ENCODE peak calls at places on chromosomes 1 and 21, in ten cellular contexts. D is CD8-positive, alpha-beta memory T cell; Q is fibroblast of lung; N is Panc1; G is left lung; X is PC-3; L is cardiac muscle cell; O is left ventricle myocardium inferior; T is psoas muscle; H is kidney. W is an unnamed sample. For H3K4me1, the result is how much of the 10 kb centered on the place peaks cover.

GRCh38 chr1:5770981-5771765 is 221.1 kb downstream of the NPHP4 start:
- DNase-seq in D (no peak), Q (no peak), T (peak), L (peak), N (no peak), G (peak), O (no peak), H (no peak), X (no peak), W (peak)

GRCh38 chr1:195475568-195475967 is 1132.7 kb downstream of the KCNT2 start:
- DNase-seq in G (no peak), D (no peak), X (no peak), Q (no peak), T (no peak), L (no peak), H (no peak), O (no peak), N (no peak), W (no peak)

GRCh38 chr1:77536813-77537212 is 145.6 kb downstream of the ZZZ3 start:
- DNase-seq in Q (peak), G (no peak), T (no peak), H (no peak), O (no peak), D (no peak), L (peak), X (peak), N (peak), W (no peak)

GRCh38 chr1:17046043-17046657 is 7.7 kb downstream of the SDHB start:
- DNase-seq in G (no peak), L (peak), T (no peak), H (no peak), D (peak), O (no peak), Q (peak), X (peak), N (no peak), W (no peak)

GRCh38 chr21:36713746-36714145 is 14.8 kb downstream of the SIM2 start:
- DNase-seq in Q (no peak), D (no peak), N (no peak), L (no peak), O (no peak), G (no peak), T (no peak), H (no peak), X (peak), W (no peak)

GRCh38 chr1:110585426-110585825 is 20.7 kb downstream of the KCNA2 start:
- DNase-seq in T (no peak), L (no peak), D (no peak), O (no peak), N (no peak), X (no peak), G (no peak), Q (no peak), H (no peak), W (no peak)

GRCh38 chr1:15799004-15799867 is 8.2 kb downstream of the UQCRHL start:
- DNase-seq in L (peak), H (peak), G (peak), X (peak), Q (peak), T (peak), D (no peak), O (peak), N (peak), W (peak)

GRCh38 chr1:169869426-169869825 is 24.3 kb downstream of the SCYL3 start:
- DNase-seq in G (no peak), X (no peak), H (no peak), O (no peak), N (no peak), Q (no peak), L (no peak), D (no peak), T (no peak), W (no peak)

GRCh38 chr1:116415699-116416533 is 42.9 kb downstream of the ATP1A1 start:
- DNase-seq in T (no peak), Q (no peak), H (no peak), L (peak), N (no peak), G (no peak), X (no peak), D (no peak), O (peak), W (no peak)

GRCh38 chr1:169207825-169208520 is 101.5 kb downstream of the ATP1B1 start:
- DNase-seq in G (no peak), N (no peak), H (no peak), Q (no peak), D (no peak), T (no peak), O (no peak), X (no peak), L (peak), W (no peak)

GRCh38 chr1:3352084-3352951 is 102.1 kb upstream of the ARHGEF16 start:
- DNase-seq in H (peak), Q (peak), O (no peak), L (peak), X (peak), G (no peak), N (no peak), T (no peak), D (no peak), W (peak)

DNA sequence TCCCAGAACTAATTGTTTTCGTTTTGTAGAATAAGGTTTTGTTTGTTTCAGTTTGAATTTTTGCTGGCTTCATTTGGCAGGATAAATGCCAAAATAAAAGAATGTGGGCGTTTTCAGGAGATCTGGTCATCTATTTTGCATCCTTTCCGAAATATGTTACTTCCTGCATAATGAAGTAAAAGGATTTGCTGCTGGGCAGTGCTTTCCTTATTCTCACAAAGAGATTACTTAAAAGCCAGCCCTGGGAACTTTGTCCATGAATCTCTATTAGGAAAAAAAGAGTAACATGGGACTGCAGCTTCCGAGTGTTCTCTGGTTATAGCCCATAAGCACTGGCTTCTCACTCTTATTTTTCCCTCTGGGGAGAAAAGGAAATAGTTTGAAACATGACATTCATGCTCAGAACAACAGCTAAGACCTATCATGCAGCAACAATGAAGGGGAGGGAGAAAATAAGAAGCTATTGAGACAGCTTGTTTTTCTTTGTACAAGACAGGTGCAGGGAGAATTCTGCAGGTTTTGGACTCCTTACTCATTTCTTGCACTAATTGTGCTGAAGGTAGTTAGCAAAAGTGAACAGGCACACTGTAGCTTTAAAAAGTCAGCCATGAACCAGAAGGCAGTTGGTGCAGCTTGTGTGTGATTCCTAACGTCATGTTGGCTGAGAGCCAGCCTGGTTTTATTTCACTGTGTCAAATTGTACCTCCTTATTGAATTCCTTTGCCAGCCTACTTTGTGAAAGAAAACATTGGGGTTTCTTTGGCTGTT is at the start of gene SAMD13:
- DNase-seq in Q (peak), T (peak), D (peak), O (peak), G (no peak), L (peak), N (peak), X (peak), H (peak), W (peak)
- H3K4me3 ChIP-seq in Q (peak), T (peak), D (peak), O (peak), G (no peak), L (peak), N (peak), X (peak), H (peak), W (peak)

GRCh38 chr1:180156631-180157091 is 2.0 kb downstream of the QSOX1 start:
- DNase-seq in L (peak), G (no peak), H (no peak), X (peak), O (no peak), N (no peak), T (no peak), Q (peak), D (no peak), W (no peak)
- H3K4me1 ChIP-seq in L (under half), G (half or more), H (under half), X (half or more), O (half or more), N (under half), T (under half), Q (under half), D (under half), W (under half)

DNA sequence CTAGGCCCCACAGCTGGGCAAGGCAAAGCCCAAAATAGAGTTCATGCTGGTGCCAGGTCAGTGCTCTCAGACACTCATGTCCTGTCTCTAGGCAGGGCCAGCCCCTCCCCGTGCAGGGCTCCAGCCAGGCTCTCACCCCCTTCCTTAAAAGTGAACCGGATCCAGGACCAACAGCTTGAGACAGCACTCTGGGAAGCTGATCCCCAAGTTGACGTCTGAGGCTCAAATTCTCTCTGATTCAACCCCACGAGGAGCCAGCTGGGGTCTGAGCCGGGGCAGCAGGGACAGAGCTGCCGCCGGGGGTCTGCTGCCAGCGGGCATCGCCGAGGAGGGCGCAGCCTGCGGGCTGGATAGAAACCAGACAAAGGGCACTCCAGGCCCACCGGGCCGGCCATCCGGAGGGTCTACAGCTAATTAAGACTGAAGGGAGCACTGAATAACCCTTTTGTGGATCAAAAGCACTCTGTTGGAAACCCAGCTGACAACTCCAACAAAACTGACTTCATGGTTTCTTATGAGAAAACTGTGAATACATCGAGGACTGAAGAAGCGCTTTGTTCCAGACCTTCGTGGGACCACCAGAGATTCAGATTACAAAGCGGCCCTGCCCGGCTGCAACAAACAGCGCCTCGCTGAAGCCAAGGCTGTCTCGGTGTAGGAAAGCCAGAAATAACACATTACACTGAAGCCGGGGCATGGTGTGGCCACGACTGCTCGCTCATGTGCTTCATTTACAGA is 95.8 kb downstream of the PSMG1 start:
- DNase-seq in Q (no peak), T (peak), D (no peak), H (no peak), O (peak), X (no peak), G (no peak), L (no peak), N (no peak), W (no peak)
- H3K27ac ChIP-seq in Q (peak), T (peak), D (no peak), H (no peak), O (peak), X (no peak), G (no peak), L (peak), N (no peak), W (no peak)

DNA sequence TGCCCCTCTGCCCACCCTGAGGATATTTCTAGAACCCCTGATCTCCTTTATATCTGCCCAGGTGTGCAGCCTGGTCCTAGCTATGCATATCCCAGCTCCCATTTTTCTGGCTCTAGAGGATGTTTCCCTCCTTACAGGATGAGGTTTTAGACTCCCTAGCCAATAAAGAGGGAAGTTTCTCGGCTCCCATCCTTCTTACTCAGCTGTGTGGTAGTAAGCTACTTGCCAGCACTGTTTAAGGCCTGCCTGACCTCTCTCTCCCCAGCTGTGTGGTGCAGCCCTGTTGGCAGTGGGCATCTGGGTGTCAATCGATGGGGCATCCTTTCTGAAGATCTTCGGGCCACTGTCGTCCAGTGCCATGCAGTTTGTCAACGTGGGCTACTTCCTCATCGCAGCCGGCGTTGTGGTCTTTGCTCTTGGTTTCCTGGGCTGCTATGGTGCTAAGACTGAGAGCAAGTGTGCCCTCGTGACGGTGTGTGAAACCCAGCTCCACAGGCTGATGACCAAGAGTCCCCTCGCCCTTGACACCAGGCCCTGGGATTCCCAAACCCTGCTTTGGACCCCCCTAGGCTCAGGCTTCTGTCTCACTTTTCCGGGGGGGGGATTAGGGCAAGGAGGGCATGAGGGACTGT is 7.8 kb upstream of the P3R3URF start:
- DNase-seq in D (no peak), O (no peak), Q (no peak), T (no peak), X (no peak), N (no peak), L (no peak), G (no peak), H (no peak), W (no peak)
- H3K4me3 ChIP-seq in D (no peak), O (no peak), Q (no peak), T (no peak), X (peak), N (no peak), L (no peak), G (no peak), H (no peak), W (no peak)

W was measured in SJCRH30.